ENCODE peak calls at places on chromosome 1, in nine cellular contexts. J, S, X, K, E, I, V, Q and L are unnamed samples.
A peak's percentile ranks its signal among the peaks of the same experiment; 100 is the strongest.

GRCh38 chr1:164472841-164473240 is 86.1 kb upstream of the PBX1 start:
- DNase-seq in S (no peak), K (no peak), J (no peak), I (no peak), Q (no peak), E (no peak), V (no peak), X (no peak), L (no peak)

GRCh38 chr1:7610106-7610731 is 160.9 kb upstream of the VAMP3 start:
- DNase-seq in S (no peak), J (no peak), I (no peak), E (no peak), K (no peak), X (peak; percentile 54), Q (no peak), V (no peak), L (no peak)

GRCh38 chr1:118185083-118185899 is at the start of gene SPAG17:
- DNase-seq in J (no peak), E (peak; percentile 58), S (peak; percentile 67), K (peak; percentile 62), Q (peak; percentile 65), V (peak; percentile 79), I (no peak), X (peak; percentile 82), L (peak; percentile 25)

GRCh38 chr1:117114816-117115215 is 6.7 kb downstream of the TRIM45 start:
- DNase-seq in E (no peak), S (no peak), Q (no peak), K (no peak), V (no peak), X (no peak), J (no peak), I (no peak), L (no peak)

GRCh38 chr1:233569636-233570035 is 44.3 kb upstream of the KCNK1 start:
- DNase-seq in E (no peak), S (no peak), J (no peak), I (no peak), Q (peak; percentile 48), X (no peak), V (no peak), K (peak; percentile 2), L (peak; percentile 8)

GRCh38 chr1:204294371-204294770 is 65.4 kb downstream of the PLEKHA6 start:
- DNase-seq in K (peak; percentile 96), J (no peak), S (peak; percentile 45), Q (peak; percentile 94), I (no peak), E (peak; percentile 60), X (no peak), V (no peak), L (peak; percentile 96)

GRCh38 chr1:24205701-24206464 is 18.8 kb upstream of the IFNLR1 start:
- DNase-seq in V (no peak), K (no peak), Q (no peak), X (no peak), S (no peak), E (no peak), J (no peak), I (no peak), L (no peak)

GRCh38 chr1:3533051-3534048 is 78.0 kb downstream of the MEGF6 start:
- DNase-seq in V (no peak), K (no peak), E (no peak), S (no peak), Q (no peak), X (no peak), I (no peak), J (no peak), L (no peak)

DNA sequence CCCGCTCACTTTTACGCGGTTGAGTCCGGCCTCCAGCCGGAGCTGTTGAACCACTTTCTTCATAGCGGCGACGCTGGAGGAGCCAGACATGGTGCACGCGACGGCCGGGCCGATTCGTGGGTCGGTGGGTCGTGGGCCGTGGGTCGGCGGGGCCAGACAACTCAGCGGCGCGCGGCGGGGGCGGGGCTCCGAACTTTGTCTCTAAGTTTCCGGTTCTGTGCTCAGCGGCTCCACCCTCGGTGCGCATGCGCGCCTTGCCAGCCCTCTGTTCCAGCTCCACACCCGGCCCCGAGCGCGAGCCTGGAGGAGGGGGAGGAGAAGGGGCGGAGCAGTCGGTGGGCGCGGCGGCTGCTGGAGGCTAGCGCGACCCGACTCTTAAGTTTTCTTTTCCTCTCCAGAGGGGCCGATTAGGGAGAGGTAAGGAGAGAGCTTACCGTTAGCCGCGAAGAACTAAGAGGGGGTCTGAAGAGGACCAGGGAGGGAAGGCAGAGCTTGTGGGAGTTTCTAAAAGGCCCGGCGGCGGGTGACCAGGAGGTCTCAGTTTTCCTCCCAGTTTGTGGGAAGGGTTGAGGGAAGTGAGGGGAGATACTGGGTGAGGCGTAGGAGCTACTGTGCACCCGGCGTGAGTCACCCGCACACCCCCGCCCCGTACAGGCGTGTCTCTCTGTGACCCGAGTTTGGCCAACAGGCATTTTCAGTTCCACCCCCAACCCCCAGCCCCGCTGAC is at the start of the genes GNG5 and SPATA1:
- DNase-seq in E (peak; percentile 99), X (peak; percentile 100), I (peak; percentile 91), S (peak; percentile 98), J (peak; percentile 95), V (peak; percentile 100), K (peak; percentile 97), Q (peak; percentile 99), L (peak; percentile 99)
- H3K4me1 ChIP-seq in E (peaks cover 36% of the 10 kb centered on the region), X (peaks cover 10% of the 10 kb centered on the region), I (peaks cover 40% of the 10 kb centered on the region), S (peaks cover 48% of the 10 kb centered on the region), J (peaks cover 15% of the 10 kb centered on the region), V (no peaks in the 10 kb centered on the region), K (no peaks in the 10 kb centered on the region), Q (peaks cover 28% of the 10 kb centered on the region), L (peaks cover 28% of the 10 kb centered on the region)

GRCh38 chr1:225875044-225875822 is 6.9 kb downstream of the TMEM63A start:
- DNase-seq in I (no peak), K (no peak), Q (no peak), S (no peak), V (no peak), X (peak; percentile 51), E (no peak), J (no peak), L (no peak)

GRCh38 chr1:225871374-225872074 is 10.7 kb downstream of the TMEM63A start:
- DNase-seq in S (no peak), J (no peak), K (no peak), X (peak; percentile 27), E (no peak), Q (peak; percentile 23), V (no peak), I (no peak), L (no peak)

GRCh38 chr1:225874431-225874830 is 7.7 kb downstream of the TMEM63A start:
- DNase-seq in V (no peak), E (no peak), X (peak; percentile 55), Q (no peak), J (no peak), K (no peak), S (no peak), I (no peak), L (no peak)

GRCh38 chr1:225872075-225872430 is 10.1 kb downstream of the TMEM63A start:
- DNase-seq in X (no peak), Q (peak; percentile 36), I (no peak), S (no peak), K (no peak), J (no peak), V (no peak), E (no peak), L (no peak)

DNA sequence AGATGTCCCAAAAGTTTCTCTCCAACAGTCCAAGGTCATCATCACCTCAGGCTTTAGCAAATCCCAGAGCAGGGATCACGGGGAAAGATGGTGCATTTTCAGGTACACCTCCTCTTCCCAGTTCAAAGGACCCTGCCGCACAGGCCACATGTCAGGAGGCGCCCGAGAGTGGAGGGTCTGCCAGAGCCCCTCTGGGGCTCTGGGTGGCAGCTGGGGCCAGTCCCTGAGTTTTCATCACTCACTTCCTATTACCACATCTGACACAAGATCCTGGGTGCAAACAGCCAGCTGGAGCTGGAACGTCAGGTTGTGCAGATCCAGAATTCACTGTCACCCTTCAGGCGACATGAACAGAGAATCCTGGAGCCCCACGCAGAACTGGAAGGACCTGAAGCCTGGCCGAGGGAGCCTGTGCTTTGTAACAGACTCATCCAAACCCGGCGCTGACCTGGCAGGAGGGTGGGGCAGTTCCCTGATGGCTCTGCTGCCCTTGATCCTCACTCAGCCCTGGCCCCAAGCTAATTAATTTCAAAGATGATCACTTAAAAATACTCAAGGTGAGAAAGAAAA is 8.8 kb downstream of the TMEM63A start:
- DNase-seq in K (no peak), E (no peak), J (no peak), S (no peak), V (no peak), Q (no peak), X (peak; percentile 55), I (no peak), L (no peak)
- H3K4me1 ChIP-seq in K (peaks cover 2% of the 10 kb centered on the region), E (peaks cover 19% of the 10 kb centered on the region), J (peaks cover 33% of the 10 kb centered on the region), S (peaks cover 23% of the 10 kb centered on the region), V (peaks cover 5% of the 10 kb centered on the region), Q (no peaks in the 10 kb centered on the region), X (no peaks in the 10 kb centered on the region), I (peaks cover 44% of the 10 kb centered on the region), L (peaks cover 16% of the 10 kb centered on the region)

DNA sequence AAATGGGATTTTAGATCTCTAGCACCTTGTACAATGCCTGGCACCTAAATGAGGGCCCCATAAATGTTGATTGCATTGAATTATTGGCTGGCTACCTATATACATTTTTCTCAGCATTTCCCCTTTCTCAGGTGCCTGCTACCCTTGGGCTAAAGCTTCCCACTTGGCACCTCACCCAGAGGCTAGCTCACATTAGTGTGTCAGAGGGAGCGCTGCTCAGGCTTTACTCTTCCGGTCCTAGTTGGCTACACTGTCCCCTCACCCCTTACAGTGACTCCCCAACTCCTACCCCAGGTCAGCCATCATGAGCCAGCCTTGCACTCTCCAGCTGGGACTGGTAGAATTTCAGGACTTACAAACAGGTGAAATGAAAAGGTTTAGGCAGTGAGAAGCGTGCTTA is 9.5 kb downstream of the TRAF5 start:
- DNase-seq in J (no peak), Q (no peak), V (no peak), S (no peak), K (no peak), E (no peak), X (no peak), I (no peak), L (no peak)
- H3K4me1 ChIP-seq in J (peaks cover 67% of the 10 kb centered on the region), Q (peaks cover 12% of the 10 kb centered on the region), V (no peaks in the 10 kb centered on the region), S (peaks cover 21% of the 10 kb centered on the region), K (peaks cover 4% of the 10 kb centered on the region), E (no peaks in the 10 kb centered on the region), X (peaks cover 15% of the 10 kb centered on the region), I (peaks cover 81% of the 10 kb centered on the region), L (no peaks in the 10 kb centered on the region)

GRCh38 chr1:172551279-172551678 is 18.3 kb downstream of the SUCO start:
- DNase-seq in Q (no peak), J (no peak), E (no peak), V (no peak), S (no peak), K (no peak), X (no peak), I (no peak), L (no peak)

GRCh38 chr1:172544481-172545104 is 11.6 kb downstream of the SUCO start:
- DNase-seq in Q (no peak), I (no peak), S (no peak), X (no peak), J (no peak), E (no peak), V (no peak), K (no peak), L (no peak)

GRCh38 chr1:172545349-172546004 is 12.5 kb downstream of the SUCO start:
- DNase-seq in E (no peak), X (no peak), Q (no peak), I (no peak), S (no peak), V (no peak), J (no peak), K (no peak), L (no peak)

GRCh38 chr1:172549621-172550280 is 16.8 kb downstream of the SUCO start:
- DNase-seq in V (no peak), S (no peak), I (no peak), J (no peak), X (no peak), Q (peak; percentile 54), K (peak; percentile 52), E (no peak), L (peak; percentile 16)

DNA sequence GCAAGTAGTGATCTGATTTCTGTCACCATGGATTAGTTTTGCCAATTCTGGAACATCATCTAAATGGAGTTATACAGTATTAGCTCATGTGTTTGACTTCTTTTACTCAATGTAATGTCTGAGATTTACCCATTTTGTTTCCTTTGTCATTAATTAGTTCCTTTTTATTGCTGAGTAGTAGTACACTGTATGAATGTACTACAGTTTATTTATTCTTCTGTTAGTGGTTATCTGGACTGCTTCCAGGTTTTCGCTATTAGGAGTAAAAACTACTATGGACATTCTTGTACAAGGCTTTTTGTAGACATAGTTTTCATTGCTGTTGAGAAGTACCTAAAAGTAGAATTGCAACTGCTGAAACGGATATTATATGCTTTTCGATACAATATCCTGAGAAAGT is 14.1 kb downstream of the SUCO start:
- DNase-seq in X (no peak), J (no peak), Q (no peak), V (no peak), I (no peak), S (no peak), K (peak; percentile 50), E (no peak), L (no peak)
- H3K4me1 ChIP-seq in X (peaks cover 3% of the 10 kb centered on the region), J (peaks cover 25% of the 10 kb centered on the region), Q (peaks cover 12% of the 10 kb centered on the region), V (peaks cover 3% of the 10 kb centered on the region), I (peaks cover 24% of the 10 kb centered on the region), S (peaks cover 60% of the 10 kb centered on the region), K (no peaks in the 10 kb centered on the region), E (peaks cover 17% of the 10 kb centered on the region), L (peaks cover 34% of the 10 kb centered on the region)